ENCODE peak calls at places on chromosomes 13 and 19, in nine cellular contexts. C is choroid plexus epithelial cell; N is astrocyte; D is endothelial cell of umbilical vein; S is tibial nerve; B is BE2C; H is CD8-positive, alpha-beta T cell; Y is AG04450; T is stomach. R is an unnamed sample.

GRCh38 chr19:2333027-2333806 is 4.7 kb downstream of the SPPL2B start:
- DNase-seq in Y (no peak), B (no peak), N (no peak), T (peak), H (no peak), D (no peak), C (no peak), S (no peak), R (no peak)

GRCh38 chr13:28652002-28652401 is 6.9 kb upstream of the POMP start:
- DNase-seq in Y (no peak), D (no peak), N (no peak), T (no peak), H (no peak), S (no peak), B (no peak), C (no peak), R (no peak)

GRCh38 chr13:93603043-93603442 is 376.4 kb downstream of the GPC6 start:
- DNase-seq in B (no peak), D (no peak), H (no peak), Y (peak), T (no peak), C (peak), S (no peak), N (peak), R (peak)

GRCh38 chr19:38665950-38666661 is 18.7 kb downstream of the ACTN4 start:
- DNase-seq in N (peak), D (peak), H (no peak), S (peak), T (no peak), B (no peak), C (no peak), Y (no peak), R (no peak)

GRCh38 chr13:48043789-48044503 is 6.4 kb downstream of the NUDT15 start:
- DNase-seq in S (no peak), H (no peak), T (no peak), N (peak), D (peak), C (peak), B (no peak), Y (peak), R (peak)

GRCh38 chr13:36796052-36796451 is 23.0 kb upstream of the RFXAP start:
- DNase-seq in H (no peak), D (no peak), N (no peak), C (no peak), Y (no peak), B (no peak), T (no peak), S (no peak), R (no peak)

GRCh38 chr19:37303591-37304171 is 67.2 kb upstream of the ZNF527 start:
- DNase-seq in N (no peak), D (no peak), C (no peak), Y (no peak), B (peak), H (no peak), S (no peak), T (no peak), R (no peak)

GRCh38 chr13:105972306-105972721 is 563.1 kb downstream of the EFNB2 start:
- DNase-seq in C (no peak), Y (no peak), N (no peak), S (no peak), B (no peak), D (no peak), H (no peak), T (no peak), R (no peak)

GRCh38 chr19:7482584-7483439 is 6.0 kb downstream of the PEX11G start:
- DNase-seq in T (no peak), H (no peak), B (peak), S (no peak), N (no peak), C (no peak), D (no peak), Y (no peak), R (no peak)

GRCh38 chr13:102273111-102273510 is 128.7 kb downstream of the FGF14 start:
- DNase-seq in D (no peak), Y (no peak), T (no peak), H (no peak), B (no peak), C (no peak), N (no peak), S (no peak), R (no peak)

GRCh38 chr13:38008636-38009035 is 139.1 kb upstream of the TRPC4 start:
- DNase-seq in N (no peak), D (peak), B (peak), Y (no peak), T (no peak), C (peak), S (peak), H (no peak), R (no peak)

GRCh38 chr19:3644351-3645066 is 17.9 kb upstream of the CACTIN start:
- DNase-seq in Y (no peak), S (peak), H (no peak), C (no peak), D (no peak), B (peak), T (peak), N (peak), R (no peak)

GRCh38 chr19:42420055-42420544 is 7.1 kb downstream of the LIPE start:
- DNase-seq in T (peak), C (peak), N (peak), Y (no peak), D (peak), H (peak), B (no peak), S (no peak), R (no peak)

GRCh38 chr19:919157-920050 is 2.3 kb downstream of the KISS1R start:
- DNase-seq in N (no peak), H (no peak), B (no peak), S (no peak), T (no peak), C (no peak), Y (no peak), D (no peak), R (no peak)

GRCh38 chr13:110126391-110126961 is 180.5 kb downstream of the COL4A1 start:
- DNase-seq in C (peak), S (no peak), B (no peak), N (peak), T (no peak), D (peak), Y (peak), H (no peak), R (peak)

GRCh38 chr13:57878291-57878690 is 246.7 kb downstream of the PCDH17 start:
- DNase-seq in C (no peak), D (peak), N (peak), Y (no peak), S (no peak), T (no peak), H (no peak), B (no peak), R (no peak)

GRCh38 chr13:65653548-65654078 is 1576.5 kb downstream of the PCDH9 start:
- DNase-seq in B (peak), D (no peak), N (no peak), C (no peak), H (no peak), T (no peak), S (no peak), Y (no peak), R (no peak)

GRCh38 chr13:29621401-29621800 is 25.9 kb upstream of the SLC7A1 start:
- DNase-seq in N (peak), H (no peak), C (peak), T (no peak), Y (no peak), S (no peak), B (no peak), D (no peak), R (peak)

GRCh38 chr19:46471116-46471733 is at the start of gene PNMA8A:
- DNase-seq in Y (no peak), C (peak), T (peak), S (no peak), N (peak), D (peak), B (peak), H (no peak), R (no peak)

GRCh38 chr13:109964164-109964563 is 177.8 kb upstream of the IRS2 start:
- DNase-seq in Y (no peak), D (no peak), C (no peak), T (no peak), H (no peak), N (no peak), B (no peak), S (no peak), R (no peak)

GRCh38 chr19:44649578-44650145 is 6.0 kb downstream of the PVR start:
- DNase-seq in N (no peak), S (no peak), C (no peak), D (no peak), B (no peak), T (no peak), Y (no peak), H (no peak), R (no peak)

GRCh38 chr19:47608908-47609879 is at the start of gene BICRA:
- DNase-seq in S (peak), C (peak), D (peak), T (peak), Y (peak), B (peak), N (peak), H (peak), R (no peak)

GRCh38 chr13:105936816-105937215 is 598.6 kb downstream of the EFNB2 start:
- DNase-seq in D (no peak), N (peak), C (peak), B (no peak), S (no peak), Y (no peak), H (no peak), T (no peak), R (no peak)

GRCh38 chr19:34481861-34482379 is 362 bp downstream of the WTIP start:
- DNase-seq in T (no peak), S (no peak), Y (no peak), D (peak), B (no peak), C (peak), H (no peak), N (no peak), R (no peak)

GRCh38 chr19:31905980-31906948 is 439.1 kb upstream of the ZNF507 start:
- DNase-seq in D (no peak), C (no peak), H (no peak), Y (no peak), N (no peak), S (peak), T (no peak), B (no peak), R (no peak)

GRCh38 chr19:6501740-6502648 is at the start of gene TUBB4A:
- DNase-seq in D (no peak), T (no peak), Y (no peak), H (peak), S (no peak), B (peak), C (no peak), N (no peak), R (no peak)

DNA sequence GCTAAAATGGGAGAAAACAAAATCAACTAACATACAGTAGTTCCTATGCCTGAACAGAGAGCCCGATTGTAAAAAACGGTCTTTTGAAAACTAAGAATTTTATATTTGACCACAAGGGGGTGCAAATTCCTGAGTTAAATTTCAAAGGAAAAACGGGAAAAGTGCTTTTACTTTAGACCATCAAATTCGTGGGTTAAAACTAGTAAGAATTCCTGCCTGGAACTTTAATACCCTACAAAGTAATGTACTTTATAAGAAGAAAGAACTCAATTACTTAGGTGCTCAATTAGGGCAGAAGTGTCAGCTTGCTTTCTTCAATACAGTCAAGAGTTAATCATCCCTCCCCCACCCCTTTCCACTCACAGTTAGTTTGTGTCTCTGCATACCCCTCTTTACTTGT is 69.8 kb downstream of the KCNRG start:
- DNase-seq in Y (no peak), B (no peak), S (no peak), T (no peak), C (peak), H (no peak), N (no peak), D (peak), R (no peak)
- TF ChIP-seq CTCF in Y (peak), B (peak), S (peak), T (peak), C (peak), H (peak), N (peak), D (no peak), R (no peak)

GRCh38 chr19:23203841-23204344 is 46.3 kb downstream of the ZNF724 start:
- DNase-seq in S (no peak), N (no peak), C (peak), T (no peak), D (no peak), B (no peak), H (no peak), Y (no peak), R (no peak)
- H3K4me3 ChIP-seq in S (peak), N (no peak), C (peak), T (peak), D (no peak), B (no peak), H (no peak), Y (no peak), R (no peak)

GRCh38 chr19:5289060-5289990 is 51.3 kb downstream of the PTPRS start:
- DNase-seq in N (no peak), H (no peak), C (no peak), D (no peak), B (no peak), T (no peak), S (no peak), Y (no peak), R (no peak)
- TF ChIP-seq CTCF in N (no peak), H (no peak), C (peak), D (no peak), B (peak), T (no peak), S (no peak), Y (no peak), R (no peak)

GRCh38 chr19:14147797-14148605 is 11.6 kb upstream of the ASF1B start:
- DNase-seq in T (peak), D (peak), N (peak), B (peak), C (peak), H (peak), S (peak), Y (peak), R (no peak)

GRCh38 chr19:14149509-14149994 is 13.2 kb upstream of the ASF1B start:
- DNase-seq in Y (no peak), T (peak), H (peak), S (peak), N (no peak), D (peak), B (peak), C (no peak), R (no peak)

GRCh38 chr19:14150770-14151661 is 14.6 kb upstream of the ASF1B start:
- DNase-seq in D (no peak), T (no peak), B (no peak), H (no peak), C (no peak), N (no peak), S (no peak), Y (no peak), R (no peak)

GRCh38 chr19:14149011-14149410 is 12.6 kb upstream of the ASF1B start:
- DNase-seq in B (no peak), N (no peak), D (no peak), C (no peak), Y (no peak), S (no peak), T (no peak), H (no peak), R (no peak)

GRCh38 chr19:14150041-14150769 is 13.8 kb upstream of the ASF1B start:
- DNase-seq in S (no peak), Y (no peak), H (no peak), C (no peak), T (no peak), N (no peak), B (peak), D (no peak), R (no peak)
- H3K4me3 ChIP-seq in S (peak), Y (no peak), H (peak), C (no peak), T (no peak), N (no peak), B (peak), D (no peak), R (no peak)

GRCh38 chr13:20495087-20496023 is 30.3 kb downstream of the CRYL1 start:
- DNase-seq in D (peak), S (peak), H (peak), T (peak), B (peak), C (peak), Y (peak), N (peak), R (peak)
- TF ChIP-seq CTCF in D (peak), S (peak), H (peak), T (peak), B (peak), C (peak), Y (peak), N (peak), R (peak)

DNA sequence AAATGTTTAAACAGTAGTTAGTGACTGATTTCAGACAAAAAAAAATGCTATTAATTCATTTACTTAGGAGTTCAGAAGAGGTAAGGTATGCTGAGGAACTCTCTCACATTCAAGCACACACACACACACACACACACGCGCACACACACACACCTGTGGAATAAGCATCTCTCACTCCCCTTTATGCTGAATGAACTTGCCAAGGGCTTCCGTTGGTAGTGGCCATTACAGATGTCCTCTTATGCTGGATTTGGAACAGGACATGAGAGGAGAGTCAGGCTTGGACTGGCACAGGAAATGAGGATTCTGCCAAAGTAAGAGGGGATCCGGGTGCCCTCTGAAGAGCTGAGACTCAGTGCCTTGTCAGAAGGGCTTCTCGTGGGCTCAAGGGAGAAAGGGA is 463.4 kb upstream of the MIR17HG start:
- DNase-seq in Y (no peak), H (no peak), N (no peak), S (no peak), T (no peak), D (no peak), C (no peak), B (no peak), R (no peak)
- H3K4me3 ChIP-seq in Y (no peak), H (no peak), N (no peak), S (no peak), T (no peak), D (no peak), C (no peak), B (no peak), R (no peak)

DNA sequence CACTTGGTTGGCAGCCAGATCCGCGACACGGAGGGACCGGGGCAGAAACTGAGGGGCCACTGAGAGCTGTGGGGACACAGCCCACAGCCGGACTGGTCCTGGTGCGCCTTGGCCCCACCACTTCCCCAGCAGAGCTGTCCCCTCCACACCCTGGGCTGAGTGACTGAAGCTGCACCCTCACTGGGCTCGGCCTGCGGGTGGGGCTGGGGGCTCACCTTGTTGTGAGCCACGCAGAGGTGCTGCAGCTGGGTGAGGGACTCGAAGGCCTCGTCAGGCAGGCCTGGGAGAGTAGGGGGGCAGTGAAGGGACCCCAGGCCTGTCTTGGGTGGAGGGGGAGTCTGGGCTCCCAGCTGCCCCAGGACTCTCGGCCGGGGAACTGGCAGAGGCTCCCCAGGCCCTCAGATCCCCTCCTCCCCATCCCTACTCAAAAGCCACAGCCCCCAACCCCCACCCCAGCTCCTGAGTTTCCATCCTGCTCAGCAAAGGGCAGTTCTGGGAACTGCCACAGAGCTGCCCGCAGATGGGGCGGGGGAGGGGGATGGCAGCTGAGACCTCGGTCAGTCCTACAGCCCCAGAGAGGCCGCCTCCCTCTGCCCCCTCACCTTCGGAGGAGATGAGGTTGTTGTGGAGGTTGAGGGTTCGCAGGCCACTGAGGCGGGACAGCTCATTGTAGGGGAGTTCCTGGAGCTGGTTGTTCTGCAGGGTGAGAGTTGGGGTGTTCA is 2.3 kb downstream of the PODNL1 start:
- DNase-seq in C (no peak), N (no peak), D (no peak), B (peak), H (no peak), S (no peak), Y (no peak), T (no peak), R (no peak)
- TF ChIP-seq CTCF in C (no peak), N (no peak), D (no peak), B (no peak), H (no peak), S (no peak), Y (no peak), T (no peak), R (no peak)

R was measured in AG04449.